ENCODE peak calls at places on chromosomes 6 and 20, in four cellular contexts. M is WTC11, I is GM12878, E is HepG2. N is an unnamed sample.

GRCh38 chr20:64115171-64115911 is 8.0 kb upstream of the NPBWR2 start:
- DNase-seq in M (no peak), I (no peak), E (no peak), N (no peak)

GRCh38 chr6:73121421-73121993 is 103.8 kb downstream of the KHDC1L start:
- DNase-seq in M (no peak), I (no peak), E (no peak), N (no peak)

GRCh38 chr6:164628302-164628931 is 681.0 kb downstream of the C6orf118 start:
- DNase-seq in M (no peak), I (no peak), E (no peak), N (no peak)

GRCh38 chr6:113464959-113465358 is 392.2 kb upstream of the MARCKS start:
- DNase-seq in M (no peak), I (no peak), E (no peak), N (no peak)

GRCh38 chr6:134822920-134823430 is 126.9 kb downstream of the ALDH8A1 start:
- DNase-seq in M (peak), I (peak), E (peak), N (peak)

GRCh38 chr6:139820191-139820590 is 445.7 kb upstream of the CITED2 start:
- DNase-seq in M (no peak), I (no peak), E (no peak), N (no peak)

GRCh38 chr6:18733921-18734550 is 346.9 kb downstream of the RNF144B start:
- DNase-seq in M (no peak), I (no peak), E (no peak), N (no peak)

GRCh38 chr6:53179961-53180651 is 31.5 kb upstream of the GCM1 start:
- DNase-seq in M (no peak), I (no peak), E (no peak), N (no peak)

GRCh38 chr20:33431797-33432381 is 11.7 kb downstream of the SNTA1 start:
- DNase-seq in M (no peak), I (no peak), E (peak), N (no peak)

GRCh38 chr6:159002432-159003160 is 2.6 kb upstream of the RSPH3 start:
- DNase-seq in M (no peak), I (no peak), E (no peak), N (no peak)

GRCh38 chr6:149766156-149766768 is 16.7 kb downstream of the PCMT1 start:
- DNase-seq in M (no peak), I (no peak), E (no peak), N (no peak)

GRCh38 chr6:41636803-41637178 is 1.5 kb upstream of the MDFI start:
- DNase-seq in M (peak), I (no peak), E (no peak), N (no peak)

GRCh38 chr6:121886223-121886830 is 450.9 kb downstream of the GJA1 start:
- DNase-seq in M (no peak), I (no peak), E (no peak), N (no peak)

GRCh38 chr6:139829557-139829956 is 455.1 kb upstream of the CITED2 start:
- DNase-seq in M (no peak), I (no peak), E (no peak), N (no peak)

GRCh38 chr6:99608886-99609482 is 2.4 kb downstream of the PRDM13 start:
- DNase-seq in M (no peak), I (no peak), E (no peak), N (no peak)

GRCh38 chr20:49768204-49769124 is 44.2 kb upstream of the SLC9A8 start:
- DNase-seq in M (peak), I (peak), E (peak), N (no peak)

GRCh38 chr6:161439093-161439492 is 165.2 kb upstream of the AGPAT4 start:
- DNase-seq in M (no peak), I (no peak), E (no peak), N (peak)

GRCh38 chr20:58084566-58084965 is 143.9 kb downstream of the ANKRD60 start:
- DNase-seq in M (no peak), I (no peak), E (no peak), N (no peak)

GRCh38 chr6:28522594-28523557 is 2.8 kb upstream of the GPX5 start:
- DNase-seq in M (peak), I (no peak), E (no peak), N (peak)

GRCh38 chr20:31712564-31713311 is 9.9 kb downstream of the BCL2L1 start:
- DNase-seq in M (peak), I (no peak), E (peak), N (no peak)

GRCh38 chr6:97040355-97040860 is 115.9 kb downstream of the KLHL32 start:
- DNase-seq in M (no peak), I (no peak), E (no peak), N (no peak)

GRCh38 chr20:15708984-15709598 is 864.2 kb downstream of the KIF16B start:
- DNase-seq in M (peak), I (no peak), E (peak), N (peak)

GRCh38 chr20:2873010-2873746 is at the start of gene PTPRA:
- DNase-seq in M (peak), I (peak), E (peak), N (peak)

GRCh38 chr6:77587963-77588362 is 64.9 kb upstream of the MEI4 start:
- DNase-seq in M (no peak), I (no peak), E (no peak), N (no peak)

GRCh38 chr20:47691632-47692031 is 93.6 kb downstream of the SULF2 start:
- DNase-seq in M (no peak), I (no peak), E (no peak), N (no peak)

GRCh38 chr6:22108199-22108598 is 188.6 kb downstream of the PRL start:
- DNase-seq in M (no peak), I (no peak), E (no peak), N (no peak)

GRCh38 chr6:22112490-22112889 is 184.3 kb downstream of the PRL start:
- DNase-seq in M (no peak), I (no peak), E (no peak), N (no peak)

GRCh38 chr6:22117663-22118062 is 179.2 kb downstream of the PRL start:
- DNase-seq in M (no peak), I (no peak), E (no peak), N (no peak)

GRCh38 chr6:22110042-22110441 is 186.8 kb downstream of the PRL start:
- DNase-seq in M (no peak), I (no peak), E (no peak), N (no peak)

GRCh38 chr6:22113046-22113766 is 183.6 kb downstream of the PRL start:
- DNase-seq in M (no peak), I (no peak), E (no peak), N (no peak)
- TF ChIP-seq CREM in M (no peak), I (no peak), E (no peak), N (no peak)

GRCh38 chr6:89925826-89926225 is 31.6 kb downstream of the GJA10 start:
- DNase-seq in M (no peak), I (no peak), E (no peak), N (no peak)

GRCh38 chr6:89930789-89931188 is 36.5 kb downstream of the GJA10 start:
- DNase-seq in M (no peak), I (no peak), E (no peak), N (no peak)

GRCh38 chr6:89924231-89924630 is 30.0 kb downstream of the GJA10 start:
- DNase-seq in M (no peak), I (no peak), E (no peak), N (no peak)

GRCh38 chr6:89928604-89929003 is 34.3 kb downstream of the GJA10 start:
- DNase-seq in M (no peak), I (no peak), E (no peak), N (no peak)

GRCh38 chr6:89927788-89928565 is 33.7 kb downstream of the GJA10 start:
- DNase-seq in M (no peak), I (no peak), E (no peak), N (no peak)
- TF ChIP-seq CREM in M (no peak), I (no peak), E (no peak), N (no peak)

DNA sequence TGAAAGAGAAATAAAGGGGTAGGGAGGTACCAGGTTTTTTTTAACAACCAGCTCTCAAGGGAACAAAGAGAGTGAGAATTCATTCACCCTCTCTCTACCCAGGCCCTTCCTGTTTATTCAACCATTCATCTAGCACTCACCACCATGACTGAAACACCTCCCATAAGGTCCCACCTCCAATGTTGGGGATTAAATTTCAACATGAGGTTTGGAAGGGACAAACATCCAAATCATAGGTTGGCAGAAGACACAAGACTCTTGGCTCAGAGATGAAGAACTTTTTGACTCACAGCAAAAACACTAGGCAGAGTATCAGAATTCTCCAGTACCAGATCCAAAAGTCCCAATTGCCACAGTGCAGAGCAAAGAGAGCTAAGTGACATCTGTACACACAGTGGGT is 186.3 kb downstream of the EDN1 start:
- DNase-seq in M (no peak), I (no peak), E (no peak), N (no peak)
- TF ChIP-seq CREM in M (no peak), I (no peak), E (no peak), N (no peak)

DNA sequence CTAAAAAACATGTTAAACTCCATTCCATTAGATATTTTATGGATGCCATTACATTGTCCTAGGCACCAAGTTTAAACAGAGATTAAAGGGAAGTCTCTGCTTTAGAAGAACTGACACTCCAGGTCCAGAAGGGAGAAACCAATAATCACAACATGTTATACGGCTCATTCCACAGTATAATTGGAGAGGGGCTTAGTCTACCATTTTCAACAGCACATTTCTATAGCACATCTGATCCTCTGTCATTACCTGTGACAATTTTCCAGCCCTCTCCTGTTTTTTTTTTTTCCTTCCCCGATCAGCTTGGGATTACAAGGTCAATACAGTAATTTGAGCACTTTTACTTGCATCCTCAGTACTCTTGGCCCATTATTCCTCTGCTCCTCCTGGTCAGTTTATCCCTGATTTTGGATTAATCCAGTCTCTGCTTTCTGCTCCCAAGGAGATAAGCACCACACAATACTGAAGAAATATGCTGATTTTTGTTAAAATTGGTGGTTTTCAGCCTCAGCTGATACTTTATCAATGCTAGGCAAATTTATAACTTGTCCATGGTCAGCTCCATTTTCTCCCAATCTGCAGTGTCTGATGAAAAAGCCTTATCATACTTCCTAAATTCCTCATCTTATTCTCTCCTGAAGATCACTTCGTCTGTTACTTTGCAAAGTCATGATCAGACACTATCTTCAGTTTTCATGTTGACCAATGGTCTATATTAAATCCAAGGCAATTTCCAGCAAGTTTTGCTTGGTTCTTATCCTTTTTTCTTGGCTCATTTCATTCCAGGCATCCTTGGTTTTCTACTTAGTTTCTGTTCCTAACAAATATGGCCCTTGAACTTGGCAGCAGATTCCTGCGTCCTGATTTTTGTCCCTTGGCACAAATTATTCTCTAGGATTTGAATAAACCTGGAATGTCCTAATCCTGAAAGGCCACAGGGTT is 30.8 kb upstream of the SYNCRIP start:
- DNase-seq in M (no peak), I (no peak), E (no peak), N (no peak)
- TF ChIP-seq CREM in M (no peak), I (no peak), E (no peak), N (no peak)

DNA sequence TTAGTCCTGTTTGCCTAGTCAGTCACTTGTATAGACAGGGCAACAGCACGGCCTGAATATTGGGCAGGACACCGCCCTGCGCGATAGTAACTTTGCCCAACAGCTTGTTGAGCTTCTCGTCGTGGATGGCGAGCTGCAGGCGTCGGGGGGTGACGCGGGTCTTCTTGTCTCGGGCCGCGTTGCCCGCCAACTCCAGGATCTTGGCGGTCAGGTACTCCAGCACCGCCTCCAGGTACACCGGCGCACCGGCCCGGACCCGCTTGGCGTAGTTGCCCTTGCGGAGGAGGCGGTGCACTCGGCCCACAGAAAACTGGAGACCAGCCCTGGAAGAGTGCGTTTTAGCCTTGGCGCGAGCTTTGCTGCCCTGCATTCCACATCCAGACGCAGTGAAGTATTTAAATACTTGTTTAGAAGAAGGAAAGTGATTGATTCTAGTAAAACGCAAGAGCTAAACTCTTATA is 92.8 kb upstream of the BTN3A2 start:
- DNase-seq in M (peak), I (no peak), E (no peak), N (no peak)
- TF ChIP-seq CREM in M (no peak), I (no peak), E (no peak), N (no peak)

DNA sequence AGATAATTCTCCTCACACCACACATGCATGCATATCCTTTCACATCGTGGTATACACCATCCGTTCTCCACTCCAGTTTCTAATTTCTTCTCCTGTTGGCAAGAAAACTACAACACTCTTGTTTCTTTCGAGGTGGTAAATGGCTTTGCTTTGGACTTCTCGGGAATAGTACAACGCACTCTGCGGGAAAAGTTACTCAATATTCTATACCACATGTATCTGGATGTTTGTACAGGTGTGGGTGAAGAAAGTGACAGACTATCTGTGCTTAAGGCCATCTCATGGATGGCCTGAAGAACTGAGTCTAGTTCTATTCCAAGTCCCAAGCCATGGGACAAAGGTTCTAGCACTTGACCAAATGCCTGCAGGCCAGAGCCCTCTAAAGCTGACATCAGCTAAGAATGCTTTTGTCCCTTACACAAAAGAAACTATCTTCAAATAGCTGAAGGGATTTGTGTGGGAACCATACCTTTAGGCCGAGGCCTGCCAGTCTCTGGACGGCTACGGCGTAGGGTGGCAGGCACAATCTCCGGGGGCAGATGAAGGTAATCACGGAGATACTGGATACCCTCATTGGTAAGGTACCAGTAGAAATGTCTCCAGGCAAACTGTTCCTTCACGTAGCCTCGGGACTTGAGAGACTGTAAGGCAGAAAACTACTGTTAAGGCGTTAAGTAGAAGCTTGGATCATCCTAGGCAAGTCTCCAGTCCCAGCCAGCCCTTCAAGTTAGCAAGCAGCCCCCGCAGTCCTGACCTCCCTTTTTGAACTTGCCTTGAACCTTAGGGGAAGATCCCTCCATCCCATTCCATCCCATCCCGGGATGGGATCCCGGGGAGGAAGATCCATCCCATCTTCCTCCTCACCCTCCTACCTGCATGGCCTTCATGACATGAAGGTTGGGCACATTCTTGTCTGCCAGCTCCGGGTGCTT is 1.4 kb downstream of the RPS10 start:
- DNase-seq in M (no peak), I (no peak), E (no peak), N (peak)
- TF ChIP-seq CREM in M (no peak), I (no peak), E (no peak), N (no peak)

DNA sequence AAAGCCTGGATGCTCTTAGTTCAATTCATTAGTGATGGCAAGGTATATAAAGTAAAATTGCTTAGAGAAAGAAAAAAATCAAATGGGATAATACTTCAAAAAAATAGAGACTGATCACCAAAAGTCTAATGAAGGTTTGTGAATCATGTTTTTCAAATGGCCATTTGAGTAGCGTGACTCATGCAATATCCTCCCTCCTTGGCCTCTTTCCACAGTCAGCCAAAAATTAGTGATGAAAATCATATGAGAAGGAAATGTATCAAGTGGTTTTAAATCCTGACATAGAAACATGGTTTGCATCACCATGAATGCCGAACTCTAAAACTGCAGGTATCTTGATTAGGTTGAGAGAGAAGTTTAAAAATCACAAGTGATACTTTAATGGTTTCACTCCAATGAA is 1.2 kb upstream of the COL19A1 start:
- DNase-seq in M (no peak), I (no peak), E (no peak), N (no peak)
- TF ChIP-seq CREM in M (no peak), I (no peak), E (no peak), N (no peak)

DNA sequence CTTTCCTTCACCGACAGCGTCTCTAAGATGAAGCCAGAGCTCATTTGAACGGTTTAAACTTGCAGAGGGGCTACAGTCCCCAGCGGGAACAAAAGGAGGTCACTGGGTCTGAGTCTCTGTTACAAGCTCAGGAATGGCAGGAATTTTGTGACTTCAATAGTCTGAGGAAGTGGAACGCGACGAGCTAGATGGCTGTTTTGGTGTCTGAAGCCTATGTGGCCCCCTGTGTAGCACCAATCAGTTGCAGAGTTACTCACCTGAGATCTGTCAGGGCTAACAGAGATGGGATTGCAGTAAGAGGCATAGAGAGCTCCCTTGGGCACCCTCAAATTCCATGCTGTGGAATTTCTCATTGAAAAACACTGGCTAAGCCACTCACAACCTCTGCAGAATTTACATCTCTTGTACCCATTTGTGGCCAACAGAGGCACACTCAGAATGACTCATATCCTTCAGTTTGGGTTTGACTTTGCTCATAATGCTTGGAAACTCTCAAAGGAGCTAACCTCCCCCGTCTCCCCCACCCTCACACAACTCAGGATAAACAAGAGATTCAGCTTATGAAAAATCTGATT is 7.1 kb upstream of the TCP11 start:
- DNase-seq in M (peak), I (peak), E (no peak), N (peak)
- TF ChIP-seq CREM in M (no peak), I (no peak), E (no peak), N (no peak)

GRCh38 chr20:34529742-34530141 is 13.5 kb downstream of the DYNLRB1 start:
- DNase-seq in M (no peak), I (no peak), E (no peak), N (no peak)

GRCh38 chr20:34526466-34526865 is 10.2 kb downstream of the DYNLRB1 start:
- DNase-seq in M (no peak), I (no peak), E (no peak), N (no peak)

GRCh38 chr20:34530342-34530741 is 14.1 kb downstream of the DYNLRB1 start:
- DNase-seq in M (no peak), I (no peak), E (no peak), N (no peak)

GRCh38 chr20:34527016-34527415 is 10.8 kb downstream of the DYNLRB1 start:
- DNase-seq in M (no peak), I (no peak), E (no peak), N (no peak)

DNA sequence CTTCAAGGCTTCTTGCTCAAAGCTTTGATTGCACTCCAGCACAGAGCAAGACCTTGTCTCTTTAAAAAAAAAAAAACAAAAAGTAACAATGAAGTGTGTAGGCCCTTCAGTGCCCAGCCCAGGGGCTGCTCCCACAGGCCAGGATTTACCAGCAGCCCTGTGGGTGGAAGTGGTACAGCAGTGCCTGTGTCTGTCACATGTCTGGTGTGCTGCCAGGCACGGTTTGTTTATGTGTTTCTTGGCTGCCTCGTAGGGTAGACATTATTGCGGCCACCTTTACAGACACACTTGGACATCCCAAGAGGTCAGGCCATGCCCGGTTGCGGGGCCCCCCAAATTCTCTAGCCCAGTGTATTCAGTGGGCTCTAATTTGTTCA is 12.7 kb downstream of the DYNLRB1 start:
- DNase-seq in M (no peak), I (no peak), E (no peak), N (no peak)
- TF ChIP-seq CREM in M (no peak), I (no peak), E (no peak), N (no peak)

N was measured in K562.